ENCODE peak calls at places on chromosome 15, in seven cellular contexts. K is astrocyte of the spinal cord, C is uterus, F is AG10803, A is upper lobe of left lung, I is OCI-LY7, Z is fibroblast of the aortic adventitia. M is an unnamed sample.

GRCh38 chr15:58770519-58770856 is 614 bp upstream of the MINDY2 start:
- DNase-seq in F (peak; percentile 89), I (peak; percentile 56), K (peak; percentile 95), Z (peak; percentile 91), C (no peak), A (no peak), M (peak; percentile 40)

GRCh38 chr15:65300924-65301441 is 3.5 kb upstream of the RNU5B-1 start:
- DNase-seq in I (no peak), F (no peak), K (no peak), Z (no peak), C (no peak), A (peak; percentile 83), M (no peak)

GRCh38 chr15:66996099-66996498 is 69.3 kb upstream of the SMAD3 start:
- DNase-seq in A (no peak), C (no peak), F (peak; percentile 67), K (peak; percentile 22), I (no peak), Z (peak; percentile 9), M (no peak)

GRCh38 chr15:74543583-74543982 is 2.6 kb downstream of the ARID3B start:
- DNase-seq in C (no peak), F (no peak), Z (no peak), I (peak; percentile 37), K (no peak), A (no peak), M (no peak)

GRCh38 chr15:41992803-41993190 is 20.4 kb upstream of the EHD4 start:
- DNase-seq in I (no peak), Z (no peak), C (no peak), A (no peak), F (no peak), K (no peak), M (no peak)

GRCh38 chr15:48177383-48177874 is 666 bp downstream of the MYEF2 start:
- DNase-seq in Z (peak; percentile 42), C (no peak), K (peak; percentile 80), I (peak; percentile 63), F (peak; percentile 34), A (no peak), M (no peak)

GRCh38 chr15:69931159-69931558 is 166.6 kb downstream of the TLE3 start:
- DNase-seq in A (no peak), Z (no peak), C (no peak), I (no peak), F (no peak), K (no peak), M (no peak)

GRCh38 chr15:70835826-70836225 is 18.1 kb downstream of the LARP6 start:
- DNase-seq in K (no peak), I (no peak), C (no peak), Z (peak; percentile 43), F (no peak), A (no peak), M (no peak)

GRCh38 chr15:80172401-80172800 is 19.6 kb downstream of the FAH start:
- DNase-seq in C (no peak), K (no peak), F (no peak), I (no peak), Z (no peak), A (no peak), M (no peak)

GRCh38 chr15:74584779-74585178 is 30.9 kb upstream of the CLK3 start:
- DNase-seq in A (no peak), Z (no peak), F (no peak), I (no peak), C (no peak), K (no peak), M (no peak)

DNA sequence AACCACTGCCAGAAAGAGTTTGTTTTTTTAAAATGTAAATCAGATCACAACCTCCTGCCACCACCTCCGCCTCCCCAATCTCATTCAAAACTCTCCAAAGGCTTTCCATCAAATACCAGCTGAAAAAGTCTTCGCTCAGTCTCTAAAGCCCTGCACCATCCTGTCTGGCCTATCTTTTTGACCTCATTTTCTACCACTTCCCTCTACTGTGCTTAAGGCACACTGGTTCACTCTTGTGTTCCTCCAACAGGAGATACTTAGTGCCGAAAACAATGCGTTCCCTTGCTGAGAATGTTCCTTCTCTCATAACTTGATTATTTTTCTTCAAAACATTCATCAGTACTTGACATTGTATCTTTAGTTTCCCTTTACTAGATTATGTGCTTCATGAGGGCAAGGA is 3.5 kb downstream of the BTBD1 start:
- DNase-seq in C (no peak), A (no peak), K (no peak), Z (no peak), F (no peak), I (peak; percentile 41), M (no peak)
- H3K4me3 ChIP-seq in C (no peak overlapping the region), A (no peak overlapping the region), K (no peak overlapping the region), Z (no peak overlapping the region), F (no peak overlapping the region), I (peak overlapping the region; percentile 80), M (no peak overlapping the region)

GRCh38 chr15:49439678-49440375 is 16.8 kb downstream of the FGF7 start:
- DNase-seq in C (no peak), Z (peak; percentile 47), F (no peak), K (peak; percentile 64), A (no peak), I (no peak), M (no peak)
- H3K4me3 ChIP-seq in C (no peak overlapping the region), Z (no peak overlapping the region), F (no peak overlapping the region), K (no peak overlapping the region), A (no peak overlapping the region), I (no peak overlapping the region), M (no peak overlapping the region)

DNA sequence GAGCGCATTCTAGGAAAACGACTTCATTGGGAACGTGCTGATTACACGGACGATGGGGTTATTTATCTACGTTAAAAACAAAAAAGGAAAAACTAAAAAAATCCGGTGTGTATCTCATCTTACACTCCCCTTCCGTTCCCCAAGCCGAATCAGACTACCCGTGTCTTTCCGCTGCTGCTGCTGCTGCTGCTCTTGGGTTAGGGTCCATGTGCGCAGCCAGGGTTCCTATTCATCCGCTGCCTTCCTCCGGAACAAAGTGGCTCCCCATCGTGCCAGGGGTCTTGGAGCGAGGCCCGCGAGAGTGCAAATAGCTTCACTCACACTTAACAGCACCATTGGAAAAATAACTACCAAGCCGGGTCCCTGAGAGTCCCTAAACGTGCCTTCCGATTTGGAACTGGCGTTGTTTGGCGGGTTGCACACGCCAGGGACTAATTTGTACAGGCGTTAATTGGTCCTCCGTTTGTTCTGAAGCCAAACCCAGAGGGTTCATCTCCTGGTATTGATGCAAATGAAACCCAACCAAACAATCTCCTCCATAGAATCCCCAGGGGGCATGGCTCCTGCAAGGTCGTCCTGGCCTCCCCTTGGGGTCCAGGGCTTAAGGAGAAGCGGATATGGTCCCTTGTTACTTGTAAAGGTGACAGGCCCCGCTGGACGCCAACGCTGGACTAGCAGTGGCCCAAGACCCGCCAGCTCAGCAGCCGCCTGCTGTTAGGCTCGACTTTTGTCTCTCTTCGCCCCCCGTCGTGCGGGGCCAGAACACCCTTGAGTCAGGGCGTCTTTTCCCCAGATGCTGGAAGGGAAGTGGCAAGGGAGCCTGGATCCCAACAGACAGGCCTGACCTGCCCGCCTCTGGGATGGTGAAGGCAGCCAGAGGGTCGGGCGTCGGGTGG is 11.0 kb upstream of the ONECUT1 start:
- DNase-seq in C (no peak), A (peak; percentile 52), Z (no peak), K (no peak), F (no peak), I (no peak), M (no peak)
- H3K4me3 ChIP-seq in C (no peak overlapping the region), A (no peak overlapping the region), Z (no peak overlapping the region), K (no peak overlapping the region), F (no peak overlapping the region), I (no peak overlapping the region), M (no peak overlapping the region)

DNA sequence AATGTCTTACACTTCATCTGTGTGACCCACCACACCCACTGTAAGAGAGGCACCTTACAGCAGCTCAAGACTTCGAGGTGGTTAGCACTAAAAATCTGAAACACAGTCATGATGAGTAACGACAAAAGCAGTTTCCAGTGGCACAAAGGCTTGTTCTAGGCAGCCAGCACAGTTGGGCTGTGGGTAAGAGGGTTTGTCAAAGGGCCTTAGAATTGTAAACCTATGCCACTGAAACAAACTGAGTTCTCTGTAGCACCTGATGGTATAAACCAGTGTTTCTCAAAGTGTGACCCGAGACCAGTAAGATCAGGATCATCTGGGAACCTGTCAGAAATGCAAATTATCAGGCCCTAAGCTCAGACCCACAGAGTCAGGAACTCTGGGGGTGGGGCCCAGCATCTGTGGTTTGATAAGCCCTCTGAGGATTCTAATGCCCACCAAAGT is 36.5 kb downstream of the DAPK2 start:
- DNase-seq in I (peak; percentile 46), Z (peak; percentile 22), K (peak; percentile 25), A (no peak), F (peak; percentile 56), C (no peak), M (no peak)
- H3K4me3 ChIP-seq in I (peak overlapping the region; percentile 30), Z (no peak overlapping the region), K (no peak overlapping the region), A (no peak overlapping the region), F (no peak overlapping the region), C (no peak overlapping the region), M (no peak overlapping the region)

DNA sequence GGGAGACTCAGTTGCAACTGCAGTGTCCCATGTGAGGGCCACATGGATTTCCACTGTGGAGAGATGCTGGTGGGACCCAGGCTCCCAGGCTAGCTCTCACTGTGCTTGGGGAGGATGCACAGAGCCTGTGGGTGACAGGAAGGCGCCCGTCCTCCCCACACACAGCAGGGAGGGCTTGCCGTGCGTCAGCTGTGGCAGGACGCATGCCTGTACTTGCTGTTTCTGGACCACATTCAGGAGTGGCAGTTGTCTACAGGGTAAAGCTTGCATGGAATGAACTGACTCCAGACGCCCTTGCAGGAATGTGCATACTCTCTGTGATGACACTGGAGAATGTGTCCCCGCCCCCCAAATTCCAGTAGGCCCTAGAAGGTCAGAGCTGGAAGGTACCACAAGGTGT is 63.8 kb upstream of the SNRPA1 start:
- DNase-seq in K (no peak), Z (no peak), I (no peak), C (no peak), F (peak; percentile 21), A (peak; percentile 45), M (no peak)
- H3K4me3 ChIP-seq in K (no peak overlapping the region), Z (no peak overlapping the region), I (no peak overlapping the region), C (no peak overlapping the region), F (no peak overlapping the region), A (no peak overlapping the region), M (no peak overlapping the region)

GRCh38 chr15:29089731-29090616 is 179.6 kb downstream of the NSMCE3 start:
- DNase-seq in Z (peak; percentile 3), K (peak; percentile 38), F (no peak), C (no peak), I (no peak), A (no peak), M (no peak)
- H3K4me3 ChIP-seq in Z (no peak overlapping the region), K (no peak overlapping the region), F (no peak overlapping the region), C (no peak overlapping the region), I (no peak overlapping the region), A (no peak overlapping the region), M (no peak overlapping the region)

M was measured in LNCaP clone FGC.